ENCODE peak calls at places on chromosomes 16 and 17, in five cellular contexts. One of them, this sample, is unnamed.

GRCh38 chr17:82216301-82217119 is 3.9 kb upstream of the CCDC57 start:
- DNase-seq in sigmoid colon: peak
- DNase-seq in brain microvascular endothelial cell: no peak
- DNase-seq in endodermal cell: no peak
- DNase-seq in CD8-positive, alpha-beta T cell: no peak
- DNase-seq in this sample: no peak

GRCh38 chr17:57256708-57257112 is 387 bp downstream of the MSI2 start:
- DNase-seq in sigmoid colon: peak
- DNase-seq in brain microvascular endothelial cell: no peak
- DNase-seq in endodermal cell: no peak
- DNase-seq in CD8-positive, alpha-beta T cell: peak
- DNase-seq in this sample: no peak

GRCh38 chr17:40478486-40478885 is 22.9 kb downstream of the TNS4 start:
- DNase-seq in sigmoid colon: no peak
- DNase-seq in brain microvascular endothelial cell: no peak
- DNase-seq in endodermal cell: no peak
- DNase-seq in CD8-positive, alpha-beta T cell: no peak
- DNase-seq in this sample: no peak

GRCh38 chr16:21186326-21186691 is 25.1 kb downstream of the ZP2 start:
- DNase-seq in sigmoid colon: no peak
- DNase-seq in brain microvascular endothelial cell: no peak
- DNase-seq in endodermal cell: no peak
- DNase-seq in CD8-positive, alpha-beta T cell: no peak
- DNase-seq in this sample: no peak

GRCh38 chr16:78916928-78917545 is 683.5 kb downstream of the MAF start:
- DNase-seq in sigmoid colon: no peak
- DNase-seq in brain microvascular endothelial cell: no peak
- DNase-seq in endodermal cell: no peak
- DNase-seq in CD8-positive, alpha-beta T cell: no peak
- DNase-seq in this sample: no peak

GRCh38 chr16:62018301-62019060 is 17.8 kb downstream of the CDH8 start:
- DNase-seq in sigmoid colon: no peak
- DNase-seq in brain microvascular endothelial cell: no peak
- DNase-seq in endodermal cell: no peak
- DNase-seq in CD8-positive, alpha-beta T cell: no peak
- DNase-seq in this sample: peak

GRCh38 chr17:10114931-10115535 is 83.4 kb downstream of the GAS7 start:
- DNase-seq in sigmoid colon: peak
- DNase-seq in brain microvascular endothelial cell: peak
- DNase-seq in endodermal cell: peak
- DNase-seq in CD8-positive, alpha-beta T cell: peak
- DNase-seq in this sample: peak

GRCh38 chr16:76335187-76335974 is 58.2 kb downstream of the CNTNAP4 start:
- DNase-seq in sigmoid colon: no peak
- DNase-seq in brain microvascular endothelial cell: no peak
- DNase-seq in endodermal cell: peak
- DNase-seq in CD8-positive, alpha-beta T cell: no peak
- DNase-seq in this sample: no peak

GRCh38 chr17:43200127-43200526 is 11.5 kb upstream of the TMEM106A start:
- DNase-seq in sigmoid colon: no peak
- DNase-seq in brain microvascular endothelial cell: peak
- DNase-seq in endodermal cell: no peak
- DNase-seq in CD8-positive, alpha-beta T cell: no peak
- DNase-seq in this sample: peak

GRCh38 chr16:70704586-70704985 is 18.7 kb upstream of the MTSS2 start:
- DNase-seq in sigmoid colon: no peak
- DNase-seq in brain microvascular endothelial cell: no peak
- DNase-seq in endodermal cell: no peak
- DNase-seq in CD8-positive, alpha-beta T cell: no peak
- DNase-seq in this sample: no peak

GRCh38 chr16:70703835-70704381 is 18.1 kb upstream of the MTSS2 start:
- DNase-seq in sigmoid colon: no peak
- DNase-seq in brain microvascular endothelial cell: no peak
- DNase-seq in endodermal cell: no peak
- DNase-seq in CD8-positive, alpha-beta T cell: no peak
- DNase-seq in this sample: no peak

GRCh38 chr16:70703041-70703834 is 17.4 kb upstream of the MTSS2 start:
- DNase-seq in sigmoid colon: peak
- DNase-seq in brain microvascular endothelial cell: peak
- DNase-seq in endodermal cell: peak
- DNase-seq in CD8-positive, alpha-beta T cell: no peak
- DNase-seq in this sample: no peak

GRCh38 chr16:70706948-70707465 is 21.2 kb upstream of the MTSS2 start:
- DNase-seq in sigmoid colon: peak
- DNase-seq in brain microvascular endothelial cell: peak
- DNase-seq in endodermal cell: no peak
- DNase-seq in CD8-positive, alpha-beta T cell: no peak
- DNase-seq in this sample: no peak

GRCh38 chr16:70705056-70705455 is 19.2 kb upstream of the MTSS2 start:
- DNase-seq in sigmoid colon: no peak
- DNase-seq in brain microvascular endothelial cell: no peak
- DNase-seq in endodermal cell: no peak
- DNase-seq in CD8-positive, alpha-beta T cell: no peak
- DNase-seq in this sample: no peak
- H3K27ac ChIP-seq in sigmoid colon: peak
- H3K27ac ChIP-seq in brain microvascular endothelial cell: no peak
- H3K27ac ChIP-seq in endodermal cell: no peak
- H3K27ac ChIP-seq in CD8-positive, alpha-beta T cell: no peak
- H3K27ac ChIP-seq in this sample: no peak

GRCh38 chr17:73465851-73466250 is 154.1 kb upstream of the CDC42EP4 start:
- DNase-seq in sigmoid colon: no peak
- DNase-seq in brain microvascular endothelial cell: no peak
- DNase-seq in endodermal cell: no peak
- DNase-seq in CD8-positive, alpha-beta T cell: no peak
- DNase-seq in this sample: no peak
- H3K27ac ChIP-seq in sigmoid colon: no peak
- H3K27ac ChIP-seq in brain microvascular endothelial cell: no peak
- H3K27ac ChIP-seq in endodermal cell: no peak
- H3K27ac ChIP-seq in CD8-positive, alpha-beta T cell: no peak
- H3K27ac ChIP-seq in this sample: no peak

DNA sequence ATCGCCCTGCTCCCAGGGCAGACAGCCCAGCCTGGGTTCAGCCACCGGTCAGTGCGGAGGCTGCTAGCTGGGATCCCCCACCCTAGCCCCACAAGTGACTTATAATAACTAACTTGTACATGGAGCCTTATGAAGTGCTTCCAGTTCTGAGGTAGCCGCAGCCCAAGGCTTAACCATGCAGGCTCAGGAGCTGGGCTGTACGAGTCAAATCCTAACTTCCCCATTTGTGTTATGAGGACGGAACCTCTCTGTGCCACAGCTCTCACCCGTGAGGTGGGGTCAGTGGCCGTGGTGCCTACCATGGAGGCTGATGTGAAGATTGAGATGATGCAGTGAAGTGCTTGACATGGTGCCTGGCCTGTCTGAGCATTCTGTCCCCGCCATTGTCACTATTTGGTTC is 27.8 kb upstream of the GOSR2 start:
- DNase-seq in sigmoid colon: no peak
- DNase-seq in brain microvascular endothelial cell: no peak
- DNase-seq in endodermal cell: no peak
- DNase-seq in CD8-positive, alpha-beta T cell: no peak
- DNase-seq in this sample: no peak
- H3K27ac ChIP-seq in sigmoid colon: no peak
- H3K27ac ChIP-seq in brain microvascular endothelial cell: no peak
- H3K27ac ChIP-seq in endodermal cell: no peak
- H3K27ac ChIP-seq in CD8-positive, alpha-beta T cell: no peak
- H3K27ac ChIP-seq in this sample: no peak

GRCh38 chr17:77347544-77347943 is 206.8 kb downstream of the SEC14L1 start:
- DNase-seq in sigmoid colon: no peak
- DNase-seq in brain microvascular endothelial cell: no peak
- DNase-seq in endodermal cell: no peak
- DNase-seq in CD8-positive, alpha-beta T cell: no peak
- DNase-seq in this sample: no peak

GRCh38 chr17:77346765-77347164 is 206.0 kb downstream of the SEC14L1 start:
- DNase-seq in sigmoid colon: peak
- DNase-seq in brain microvascular endothelial cell: no peak
- DNase-seq in endodermal cell: no peak
- DNase-seq in CD8-positive, alpha-beta T cell: no peak
- DNase-seq in this sample: no peak

GRCh38 chr17:77344038-77344437 is 203.3 kb downstream of the SEC14L1 start:
- DNase-seq in sigmoid colon: no peak
- DNase-seq in brain microvascular endothelial cell: no peak
- DNase-seq in endodermal cell: no peak
- DNase-seq in CD8-positive, alpha-beta T cell: no peak
- DNase-seq in this sample: no peak

GRCh38 chr17:77343031-77343866 is 202.5 kb downstream of the SEC14L1 start:
- DNase-seq in sigmoid colon: peak
- DNase-seq in brain microvascular endothelial cell: no peak
- DNase-seq in endodermal cell: peak
- DNase-seq in CD8-positive, alpha-beta T cell: no peak
- DNase-seq in this sample: no peak

DNA sequence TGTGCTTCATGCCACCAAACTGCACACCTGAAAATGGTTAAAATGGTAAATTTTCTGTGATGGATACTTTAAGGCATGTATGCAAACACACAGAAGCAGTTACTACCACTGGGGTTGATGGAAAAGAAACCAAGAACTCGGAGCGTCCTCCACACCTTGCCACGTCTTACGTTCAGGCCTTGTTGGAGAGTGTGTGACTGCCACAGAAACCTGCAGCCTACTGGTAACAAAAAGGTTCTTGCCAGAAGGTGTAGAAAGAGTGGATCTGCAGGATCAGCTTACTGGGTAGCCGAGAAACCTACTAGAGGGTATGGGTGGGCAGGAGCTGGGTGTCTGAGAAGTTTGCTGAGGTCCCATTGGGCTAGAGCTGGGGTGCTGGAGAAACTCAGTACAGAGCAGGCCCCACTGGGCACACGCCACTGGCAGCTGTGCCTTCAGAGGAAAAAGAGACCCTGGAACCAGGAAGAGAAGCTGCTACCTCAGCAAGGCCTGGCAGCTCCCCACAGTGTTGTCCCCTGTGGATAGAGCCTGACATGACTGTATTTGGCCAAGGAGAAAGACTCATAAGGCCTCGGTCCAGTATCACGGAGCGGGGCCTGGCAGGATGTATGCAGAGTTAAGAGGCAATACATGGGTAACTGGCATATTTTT is 204.6 kb downstream of the SEC14L1 start:
- DNase-seq in sigmoid colon: peak
- DNase-seq in brain microvascular endothelial cell: no peak
- DNase-seq in endodermal cell: no peak
- DNase-seq in CD8-positive, alpha-beta T cell: no peak
- DNase-seq in this sample: no peak
- H3K27ac ChIP-seq in sigmoid colon: no peak
- H3K27ac ChIP-seq in brain microvascular endothelial cell: no peak
- H3K27ac ChIP-seq in endodermal cell: no peak
- H3K27ac ChIP-seq in CD8-positive, alpha-beta T cell: no peak
- H3K27ac ChIP-seq in this sample: no peak

GRCh38 chr16:2856061-2856670 is 1.8 kb downstream of the PRSS22 start:
- DNase-seq in sigmoid colon: no peak
- DNase-seq in brain microvascular endothelial cell: no peak
- DNase-seq in endodermal cell: peak
- DNase-seq in CD8-positive, alpha-beta T cell: no peak
- DNase-seq in this sample: no peak
- H3K27ac ChIP-seq in sigmoid colon: no peak
- H3K27ac ChIP-seq in brain microvascular endothelial cell: no peak
- H3K27ac ChIP-seq in endodermal cell: no peak
- H3K27ac ChIP-seq in CD8-positive, alpha-beta T cell: no peak
- H3K27ac ChIP-seq in this sample: no peak

GRCh38 chr16:50835358-50836060 is 93.6 kb downstream of the CYLD start:
- DNase-seq in sigmoid colon: no peak
- DNase-seq in brain microvascular endothelial cell: no peak
- DNase-seq in endodermal cell: no peak
- DNase-seq in CD8-positive, alpha-beta T cell: no peak
- DNase-seq in this sample: peak
- H3K27ac ChIP-seq in sigmoid colon: no peak
- H3K27ac ChIP-seq in brain microvascular endothelial cell: no peak
- H3K27ac ChIP-seq in endodermal cell: peak
- H3K27ac ChIP-seq in CD8-positive, alpha-beta T cell: no peak
- H3K27ac ChIP-seq in this sample: peak

DNA sequence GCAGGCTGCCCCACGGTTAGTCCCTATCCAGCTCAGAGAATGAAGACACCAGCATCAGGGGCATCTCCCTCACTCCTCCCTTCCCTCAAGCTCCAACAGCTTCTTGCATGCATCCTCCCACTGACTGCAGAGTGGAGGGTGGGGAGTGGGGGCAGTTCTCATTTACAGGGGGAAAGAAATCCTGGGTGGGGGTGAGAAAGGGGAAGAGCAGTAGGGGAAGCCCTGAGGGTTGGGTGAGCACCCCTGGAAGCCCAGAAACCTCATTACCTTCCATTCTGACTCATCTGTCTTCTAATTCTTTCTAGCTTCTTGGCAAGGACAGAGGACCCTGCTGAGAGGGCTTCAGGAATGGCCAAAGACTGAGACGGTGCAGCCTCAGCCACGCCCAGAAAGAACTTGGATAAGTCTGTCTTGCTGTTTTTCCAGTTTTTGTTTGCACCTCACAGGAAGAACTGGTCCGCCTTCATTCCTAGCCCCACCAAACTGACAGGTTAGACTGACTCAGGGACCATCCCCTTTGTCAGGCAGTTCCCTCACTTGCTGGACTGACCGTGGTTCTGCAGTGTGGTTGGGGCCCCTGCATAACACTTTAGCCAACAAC is 52.5 kb upstream of the WSB1 start:
- DNase-seq in sigmoid colon: no peak
- DNase-seq in brain microvascular endothelial cell: peak
- DNase-seq in endodermal cell: peak
- DNase-seq in CD8-positive, alpha-beta T cell: no peak
- DNase-seq in this sample: no peak
- H3K27ac ChIP-seq in sigmoid colon: no peak
- H3K27ac ChIP-seq in brain microvascular endothelial cell: no peak
- H3K27ac ChIP-seq in endodermal cell: no peak
- H3K27ac ChIP-seq in CD8-positive, alpha-beta T cell: no peak
- H3K27ac ChIP-seq in this sample: no peak

DNA sequence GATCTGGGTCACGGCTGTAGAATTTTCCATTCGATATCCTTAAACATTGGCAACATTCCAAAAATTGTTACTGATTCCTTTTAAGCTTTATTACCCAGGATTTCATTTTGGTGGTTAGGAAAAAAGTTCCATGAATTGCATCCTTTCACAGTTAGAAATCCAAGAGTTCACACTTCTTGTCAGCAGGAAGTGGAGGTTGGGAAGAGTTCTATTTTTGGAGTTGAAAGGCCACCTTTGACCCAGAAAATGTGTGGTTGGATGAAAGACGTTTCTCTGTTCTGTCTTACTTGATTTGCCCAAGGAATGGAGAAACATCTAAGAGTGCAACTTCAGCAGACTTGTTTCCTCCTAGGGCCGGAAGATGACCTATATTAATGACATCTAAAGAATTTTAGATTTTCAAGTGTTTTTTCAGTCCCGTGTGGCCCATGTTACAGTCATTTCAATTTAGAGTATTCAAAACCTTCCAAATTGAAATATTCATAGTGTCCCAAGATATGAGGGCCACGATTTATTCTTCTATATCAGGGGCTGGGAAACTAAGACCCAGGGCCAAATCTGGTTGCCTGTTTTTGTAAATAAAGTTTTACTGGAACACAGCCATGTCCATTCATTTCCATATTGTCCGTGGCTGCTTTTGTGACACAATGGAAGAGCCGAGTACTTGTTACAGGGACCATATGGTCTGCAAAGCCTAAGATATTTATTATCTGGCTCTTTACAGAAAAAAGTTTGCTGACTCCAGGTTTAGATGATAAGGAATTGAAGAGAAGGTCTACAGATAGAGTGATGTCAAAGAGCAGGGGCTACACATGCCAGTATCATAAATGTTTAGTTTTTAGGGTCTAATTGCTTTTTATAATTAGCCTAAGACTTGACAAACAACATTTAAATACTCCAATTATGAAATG is 50.2 kb downstream of the CDK5R1 start:
- DNase-seq in sigmoid colon: no peak
- DNase-seq in brain microvascular endothelial cell: peak
- DNase-seq in endodermal cell: no peak
- DNase-seq in CD8-positive, alpha-beta T cell: no peak
- DNase-seq in this sample: no peak
- H3K27ac ChIP-seq in sigmoid colon: no peak
- H3K27ac ChIP-seq in brain microvascular endothelial cell: no peak
- H3K27ac ChIP-seq in endodermal cell: no peak
- H3K27ac ChIP-seq in CD8-positive, alpha-beta T cell: no peak
- H3K27ac ChIP-seq in this sample: no peak

GRCh38 chr16:11706180-11706742 is 36.4 kb downstream of the TXNDC11 start:
- DNase-seq in sigmoid colon: no peak
- DNase-seq in brain microvascular endothelial cell: no peak
- DNase-seq in endodermal cell: no peak
- DNase-seq in CD8-positive, alpha-beta T cell: no peak
- DNase-seq in this sample: no peak
- H3K27ac ChIP-seq in sigmoid colon: peak
- H3K27ac ChIP-seq in brain microvascular endothelial cell: no peak
- H3K27ac ChIP-seq in endodermal cell: no peak
- H3K27ac ChIP-seq in CD8-positive, alpha-beta T cell: no peak
- H3K27ac ChIP-seq in this sample: no peak